ENCODE peak calls at places on chromosomes 5 and 9, in four cellular contexts. L is psoas muscle, Q is DND-41, Z is uterus. X is an unnamed sample.

GRCh38 chr5:116576043-116576713 is 1.6 kb upstream of the SEMA6A start:
- DNase-seq in L (peak; percentile 54), Q (no peak), Z (peak; percentile 56), X (peak; percentile 49)

GRCh38 chr5:129836321-129836720 is 67.9 kb upstream of the CHSY3 start:
- DNase-seq in Z (no peak), Q (no peak), L (no peak), X (no peak)

GRCh38 chr5:176793343-176793699 is 17.0 kb upstream of the UNC5A start:
- DNase-seq in Q (no peak), L (no peak), Z (no peak), X (no peak)

GRCh38 chr9:133718533-133719315 is 19.4 kb downstream of the SARDH start:
- DNase-seq in L (no peak), Z (no peak), Q (no peak), X (no peak)

GRCh38 chr5:145341842-145342241 is 493.3 kb downstream of the PRELID2 start:
- DNase-seq in Q (no peak), L (no peak), Z (no peak), X (no peak)

GRCh38 chr5:181149806-181150733 is 2.7 kb downstream of the OR2V2 start:
- DNase-seq in L (no peak), Z (no peak), Q (peak; percentile 23), X (no peak)

GRCh38 chr9:18256574-18256973 is 217.4 kb upstream of the ADAMTSL1 start:
- DNase-seq in Q (no peak), L (no peak), Z (no peak), X (no peak)

GRCh38 chr9:89523948-89524347 is 26.0 kb upstream of the SEMA4D start:
- DNase-seq in L (no peak), Z (no peak), Q (peak; percentile 75), X (no peak)

GRCh38 chr9:91572044-91572443 is 148.4 kb upstream of the NFIL3 start:
- DNase-seq in Q (no peak), L (no peak), Z (no peak), X (no peak)

GRCh38 chr5:6576861-6577501 is 55.9 kb downstream of the NSUN2 start:
- DNase-seq in L (no peak), Z (no peak), Q (peak; percentile 24), X (no peak)

GRCh38 chr5:6581559-6582426 is 51.1 kb downstream of the NSUN2 start:
- DNase-seq in Q (no peak), L (no peak), Z (no peak), X (no peak)

GRCh38 chr5:6578676-6579343 is 54.0 kb downstream of the NSUN2 start:
- DNase-seq in Q (no peak), L (no peak), Z (no peak), X (no peak)

GRCh38 chr5:6581090-6581489 is 51.8 kb downstream of the NSUN2 start:
- DNase-seq in Z (no peak), L (no peak), Q (no peak), X (no peak)

GRCh38 chr5:6579535-6579934 is 53.3 kb downstream of the NSUN2 start:
- DNase-seq in Z (no peak), L (no peak), Q (no peak), X (no peak)
- H3K27me3 ChIP-seq in Z (no peaks in the 10 kb centered on the region), L (no peaks in the 10 kb centered on the region), Q (no peaks in the 10 kb centered on the region), X (peaks cover 56% of the 10 kb centered on the region)

GRCh38 chr9:15293727-15294405 is 13.2 kb downstream of the TTC39B start:
- DNase-seq in L (no peak), Q (no peak), Z (no peak), X (no peak)
- H3K4me3 ChIP-seq in L (peak overlapping the region; percentile 20), Q (no peak overlapping the region), Z (no peak overlapping the region), X (peak overlapping the region; percentile 15)

GRCh38 chr9:136309101-136309801 is 5.4 kb upstream of the CCDC187 start:
- DNase-seq in L (no peak), Z (no peak), Q (peak; percentile 58), X (no peak)
- H3K27me3 ChIP-seq in L (peaks cover 8% of the 10 kb centered on the region), Z (no peaks in the 10 kb centered on the region), Q (no peaks in the 10 kb centered on the region), X (peaks cover 48% of the 10 kb centered on the region)

GRCh38 chr9:83459830-83460229 is 78.4 kb downstream of the FRMD3 start:
- DNase-seq in Z (no peak), Q (no peak), L (no peak), X (no peak)
- H3K4me3 ChIP-seq in Z (no peak overlapping the region), Q (no peak overlapping the region), L (no peak overlapping the region), X (no peak overlapping the region)